ENCODE peak calls at places on chromosomes 12 and 14, in seven cellular contexts. One of them, this sample, is unnamed.

GRCh38 chr12:80226576-80226975 is 127.2 kb downstream of the OTOGL start:
- DNase-seq in lower lobe of right lung: no peak
- DNase-seq in left colon: no peak
- DNase-seq in GM12865: no peak
- DNase-seq in GM23338: no peak
- DNase-seq in activated naive CD4-positive, alpha-beta T cell treated with anti-CD3 and anti-CD28 coated beads, Interleukin-2, amount 10 ng/mL, durations not matched to agents 7 days and 5 days: no peak
- DNase-seq in sigmoid colon: no peak
- DNase-seq in this sample: peak; percentile 82

GRCh38 chr14:76882646-76883045 is 56.4 kb downstream of the LRRC74A start:
- DNase-seq in activated naive CD4-positive, alpha-beta T cell treated with anti-CD3 and anti-CD28 coated beads, Interleukin-2, amount 10 ng/mL, durations not matched to agents 7 days and 5 days: no peak
- DNase-seq in sigmoid colon: no peak
- DNase-seq in lower lobe of right lung: no peak
- DNase-seq in GM23338: no peak
- DNase-seq in left colon: no peak
- DNase-seq in GM12865: no peak
- DNase-seq in this sample: no peak

GRCh38 chr14:104244221-104245011 is 106.0 kb downstream of the KIF26A start:
- DNase-seq in GM12865: no peak
- DNase-seq in lower lobe of right lung: peak; percentile 43
- DNase-seq in GM23338: no peak
- DNase-seq in activated naive CD4-positive, alpha-beta T cell treated with anti-CD3 and anti-CD28 coated beads, Interleukin-2, amount 10 ng/mL, durations not matched to agents 7 days and 5 days: peak; percentile 16
- DNase-seq in left colon: no peak
- DNase-seq in sigmoid colon: peak; percentile 54
- DNase-seq in this sample: no peak

GRCh38 chr14:92959189-92959531 is 36.2 kb downstream of the CHGA start:
- DNase-seq in left colon: no peak
- DNase-seq in sigmoid colon: no peak
- DNase-seq in GM12865: no peak
- DNase-seq in activated naive CD4-positive, alpha-beta T cell treated with anti-CD3 and anti-CD28 coated beads, Interleukin-2, amount 10 ng/mL, durations not matched to agents 7 days and 5 days: no peak
- DNase-seq in lower lobe of right lung: no peak
- DNase-seq in GM23338: no peak
- DNase-seq in this sample: no peak

GRCh38 chr12:25236190-25236589 is 14.5 kb downstream of the KRAS start:
- DNase-seq in left colon: no peak
- DNase-seq in activated naive CD4-positive, alpha-beta T cell treated with anti-CD3 and anti-CD28 coated beads, Interleukin-2, amount 10 ng/mL, durations not matched to agents 7 days and 5 days: no peak
- DNase-seq in GM23338: no peak
- DNase-seq in GM12865: no peak
- DNase-seq in sigmoid colon: no peak
- DNase-seq in lower lobe of right lung: no peak
- DNase-seq in this sample: no peak

GRCh38 chr12:14656846-14657245 is 39.6 kb downstream of the GUCY2C start:
- DNase-seq in GM12865: no peak
- DNase-seq in GM23338: peak; percentile 66
- DNase-seq in lower lobe of right lung: no peak
- DNase-seq in sigmoid colon: no peak
- DNase-seq in left colon: no peak
- DNase-seq in activated naive CD4-positive, alpha-beta T cell treated with anti-CD3 and anti-CD28 coated beads, Interleukin-2, amount 10 ng/mL, durations not matched to agents 7 days and 5 days: no peak
- DNase-seq in this sample: no peak

GRCh38 chr14:96297000-96297399 is 41.0 kb downstream of the BDKRB1 start:
- DNase-seq in left colon: no peak
- DNase-seq in lower lobe of right lung: no peak
- DNase-seq in sigmoid colon: no peak
- DNase-seq in activated naive CD4-positive, alpha-beta T cell treated with anti-CD3 and anti-CD28 coated beads, Interleukin-2, amount 10 ng/mL, durations not matched to agents 7 days and 5 days: no peak
- DNase-seq in GM12865: no peak
- DNase-seq in GM23338: peak; percentile 44
- DNase-seq in this sample: no peak

GRCh38 chr12:53205747-53206146 is 1.3 kb downstream of the ITGB7 start:
- DNase-seq in GM23338: no peak
- DNase-seq in GM12865: peak; percentile 97
- DNase-seq in lower lobe of right lung: no peak
- DNase-seq in activated naive CD4-positive, alpha-beta T cell treated with anti-CD3 and anti-CD28 coated beads, Interleukin-2, amount 10 ng/mL, durations not matched to agents 7 days and 5 days: peak; percentile 79
- DNase-seq in left colon: peak; percentile 43
- DNase-seq in sigmoid colon: no peak
- DNase-seq in this sample: peak; percentile 86

GRCh38 chr14:96146131-96146771 is 58.4 kb upstream of the BDKRB2 start:
- DNase-seq in sigmoid colon: peak; percentile 77
- DNase-seq in GM23338: no peak
- DNase-seq in lower lobe of right lung: no peak
- DNase-seq in activated naive CD4-positive, alpha-beta T cell treated with anti-CD3 and anti-CD28 coated beads, Interleukin-2, amount 10 ng/mL, durations not matched to agents 7 days and 5 days: no peak
- DNase-seq in GM12865: no peak
- DNase-seq in left colon: no peak
- DNase-seq in this sample: no peak

This sample was measured in MV-4-11.